ENCODE peak calls at places on chromosomes 1 and 21, in four cellular contexts. N, V, J and M are unnamed samples. For H3K27me3, the result is how much of the 10 kb centered on the place peaks cover.

GRCh38 chr1:51190996-51191395 is 45.1 kb upstream of the RNF11 start:
- DNase-seq in N (no peak), V (no peak), J (no peak), M (no peak)

GRCh38 chr1:161159087-161159914 is at the start of gene USP21:
- DNase-seq in N (peak), V (peak), J (peak), M (no peak)

GRCh38 chr1:30746212-30747027 is 11.2 kb downstream of the LAPTM5 start:
- DNase-seq in N (no peak), V (no peak), J (no peak), M (no peak)

GRCh38 chr1:50346621-50347020 is 76.6 kb downstream of the DMRTA2 start:
- DNase-seq in N (no peak), V (no peak), J (no peak), M (no peak)

GRCh38 chr1:115458426-115459114 is 120.5 kb upstream of the NGF start:
- DNase-seq in N (no peak), V (no peak), J (no peak), M (no peak)

GRCh38 chr1:90046635-90047034 is 51.7 kb downstream of the ZNF326 start:
- DNase-seq in N (no peak), V (no peak), J (no peak), M (no peak)

GRCh38 chr1:178238722-178239510 is 145.0 kb downstream of the RASAL2 start:
- DNase-seq in N (no peak), V (no peak), J (peak), M (peak)

GRCh38 chr21:43600642-43601397 is 58.5 kb downstream of the HSF2BP start:
- DNase-seq in N (no peak), V (no peak), J (peak), M (peak)

GRCh38 chr1:17207966-17208418 is 3.1 kb downstream of the PADI1 start:
- DNase-seq in N (no peak), V (no peak), J (peak), M (no peak)

DNA sequence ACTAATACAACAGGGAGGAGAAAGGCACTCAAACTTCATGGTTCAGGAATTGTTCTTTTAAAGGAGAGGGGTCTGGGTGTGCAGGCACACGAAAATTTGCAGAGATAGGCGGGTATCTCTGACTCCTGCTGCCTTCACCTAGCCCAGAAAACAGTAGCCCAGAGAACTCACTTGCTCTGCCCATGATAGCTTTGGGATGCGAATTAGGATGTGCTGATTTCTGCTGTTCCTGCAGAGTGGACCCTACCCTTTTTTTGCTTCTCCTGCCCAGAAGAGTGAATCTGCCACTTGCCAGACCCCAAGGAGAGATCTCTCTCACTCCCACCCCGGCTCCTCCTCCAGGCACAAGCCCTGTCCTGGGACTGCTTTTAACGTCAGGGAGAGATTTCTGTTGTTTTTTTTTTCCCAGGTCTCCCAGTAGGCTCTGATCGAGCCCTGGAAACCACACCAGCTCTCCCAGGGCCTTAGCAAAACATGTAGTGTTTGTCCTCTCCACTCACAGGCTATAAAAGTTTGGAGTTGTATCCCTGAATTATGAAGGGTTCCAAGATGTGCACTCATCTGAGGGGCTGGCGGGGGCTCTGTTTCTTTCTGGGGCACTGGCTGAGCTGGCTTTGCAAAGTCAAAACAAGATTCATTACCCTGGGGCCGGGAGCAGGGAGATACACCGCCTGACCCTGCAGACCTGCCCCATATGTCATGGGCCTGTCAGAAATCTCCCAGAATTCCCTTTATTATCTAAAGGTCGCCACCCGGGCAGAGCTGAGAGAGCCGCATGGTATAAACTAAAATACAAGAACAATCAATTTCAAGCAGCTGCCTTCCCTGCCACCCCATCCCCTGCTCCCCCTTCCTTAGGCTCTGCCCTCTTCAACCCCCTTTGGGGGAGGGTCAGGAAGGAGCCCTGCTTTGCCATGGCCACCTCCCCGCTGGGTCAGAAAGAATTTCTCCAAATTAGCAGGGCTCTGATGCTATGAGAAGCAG is 17.9 kb downstream of the PLXNA2 start:
- DNase-seq in N (no peak), V (no peak), J (no peak), M (no peak)
- H3K4me3 ChIP-seq in N (no peak), V (no peak), J (no peak), M (no peak)

GRCh38 chr21:45542242-45542666 is at the start of gene SLC19A1:
- DNase-seq in N (peak), V (peak), J (no peak), M (no peak)
- TF ChIP-seq CTCF in N (peak), V (no peak), J (peak), M (peak)

DNA sequence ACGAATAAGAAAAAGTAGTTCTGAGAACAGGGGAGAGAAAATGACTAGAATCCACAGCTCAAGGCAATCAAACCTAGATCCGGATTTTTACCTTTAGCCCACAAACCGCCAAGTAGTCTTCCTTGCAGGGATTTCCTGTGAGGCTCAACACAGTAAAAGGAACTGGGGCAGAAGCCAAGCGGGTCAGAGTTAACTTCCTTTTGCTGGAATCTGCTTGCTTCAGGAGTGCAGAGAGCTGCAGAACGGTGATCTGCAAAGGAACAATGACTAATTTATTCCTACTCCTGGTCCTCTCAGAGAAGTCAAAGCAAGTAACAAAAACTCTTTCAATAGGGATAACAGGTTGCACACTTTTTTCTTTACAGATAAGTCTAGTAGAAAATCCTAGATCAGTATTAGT is 53.4 kb downstream of the UBR4 start:
- DNase-seq in N (no peak), V (peak), J (no peak), M (no peak)
- H3K27me3 ChIP-seq in N (under half), V (under half), J (under half), M (under half)

GRCh38 chr1:10728595-10729410 is 67.6 kb downstream of the CASZ1 start:
- DNase-seq in N (no peak), V (no peak), J (no peak), M (no peak)
- H3K4me3 ChIP-seq in N (no peak), V (no peak), J (no peak), M (no peak)

DNA sequence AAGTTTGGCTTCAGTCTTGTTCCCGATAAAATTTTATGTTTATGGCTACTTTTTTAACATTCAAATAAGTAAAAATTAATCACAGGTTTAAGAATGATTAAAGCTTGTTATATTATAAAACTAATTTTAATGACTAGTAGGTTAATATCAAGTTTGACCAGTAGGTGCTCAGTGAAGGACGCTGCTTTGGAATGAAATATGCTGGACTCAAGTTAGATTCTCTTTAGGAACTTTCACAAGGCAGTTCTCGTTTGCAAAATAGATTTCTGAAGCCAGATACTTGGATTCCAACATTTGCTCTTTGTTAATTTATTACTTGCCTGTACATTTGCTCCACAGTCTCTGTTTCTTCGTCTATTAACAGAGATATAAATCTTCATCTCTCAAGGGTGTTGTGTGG is 432.9 kb upstream of the CHRM3 start:
- DNase-seq in N (no peak), V (no peak), J (no peak), M (no peak)
- TF ChIP-seq CTCF in N (no peak), V (no peak), J (peak), M (no peak)

GRCh38 chr1:232334246-232334645 is 295.7 kb downstream of the SIPA1L2 start:
- DNase-seq in N (no peak), V (no peak), J (no peak), M (no peak)

GRCh38 chr1:232333419-232333767 is 296.5 kb downstream of the SIPA1L2 start:
- DNase-seq in N (no peak), V (no peak), J (no peak), M (no peak)

GRCh38 chr1:232335751-232336274 is 294.1 kb downstream of the SIPA1L2 start:
- DNase-seq in N (no peak), V (no peak), J (no peak), M (no peak)

GRCh38 chr1:232335261-232335660 is 294.7 kb downstream of the SIPA1L2 start:
- DNase-seq in N (no peak), V (no peak), J (no peak), M (no peak)

DNA sequence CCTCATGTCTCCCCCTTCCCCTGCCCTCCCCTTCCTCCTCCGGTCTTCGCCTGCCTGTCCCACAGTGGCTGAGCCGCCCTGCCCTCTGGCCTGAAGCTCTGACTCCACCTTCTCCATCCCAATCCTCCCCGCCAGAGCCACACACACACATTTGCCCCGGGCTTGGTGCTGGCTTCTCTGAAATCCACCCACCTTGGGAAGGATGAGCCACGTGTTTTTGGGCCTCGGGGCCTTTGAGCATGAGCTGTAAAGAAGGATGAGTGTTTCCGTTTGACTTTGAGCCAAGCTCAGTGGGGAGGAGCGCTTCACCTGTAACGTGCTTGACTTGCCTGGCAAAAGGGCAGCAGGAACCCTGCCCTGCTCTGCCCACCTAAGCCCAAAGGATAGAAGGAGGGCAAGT is 295.1 kb downstream of the SIPA1L2 start:
- DNase-seq in N (no peak), V (no peak), J (no peak), M (no peak)
- H3K27me3 ChIP-seq in N (under half), V (under half), J (under half), M (under half)